ENCODE peak calls at places on chromosomes 16 and 17, in ten cellular contexts. T is activated gamma-delta T cell treated with Interleukin-2 at 50 U/mL for 16 hours; U is AG08395; N is KBM-7; K is Peyer's patch; W is DND-41; G is stimulated activated CD4-positive, alpha-beta T cell treated with anti-CD3 and anti-CD28 coated beads, Interleukin-1b, Interleukin-23, amount 100 ng/mL, for 1 hour; B is HCEC 1CT; I is HT-29; V is nephron progenitor cell. S is an unnamed sample.

GRCh38 chr17:59506907-59507726 is 58.3 kb upstream of the DHX40 start:
- DNase-seq in K (no peak), N (no peak), T (no peak), W (no peak), I (no peak), V (no peak), U (peak), G (no peak), B (no peak), S (no peak)

GRCh38 chr17:42969006-42969581 is 4.8 kb upstream of the AARSD1 start:
- DNase-seq in T (no peak), W (peak), U (no peak), N (peak), K (no peak), V (no peak), G (no peak), B (no peak), I (no peak), S (no peak)

GRCh38 chr16:21100447-21100846 is 50.2 kb downstream of the DNAH3 start:
- DNase-seq in K (no peak), U (peak), T (no peak), B (peak), V (no peak), I (no peak), W (no peak), G (no peak), N (no peak), S (no peak)

GRCh38 chr17:77861133-77861695 is 97.3 kb upstream of the TNRC6C start:
- DNase-seq in N (no peak), T (no peak), B (no peak), I (no peak), U (no peak), W (no peak), V (no peak), K (no peak), G (no peak), S (no peak)

GRCh38 chr17:66304304-66305174 is 2.1 kb downstream of the PRKCA start:
- DNase-seq in U (no peak), W (peak), I (peak), K (peak), T (no peak), G (no peak), B (peak), V (no peak), N (peak), S (no peak)

GRCh38 chr16:67718668-67719047 is 458 bp downstream of the GFOD2 start:
- DNase-seq in N (no peak), B (no peak), W (peak), K (no peak), U (no peak), G (no peak), T (no peak), I (peak), V (no peak), S (no peak)

GRCh38 chr16:56675685-56676210 is 6.1 kb downstream of the MT1H start:
- DNase-seq in W (peak), V (peak), G (peak), I (no peak), U (no peak), T (peak), B (no peak), N (peak), K (no peak), S (peak)

GRCh38 chr16:20683812-20684211 is 13.7 kb downstream of the ACSM1 start:
- DNase-seq in U (no peak), G (no peak), I (no peak), W (no peak), B (no peak), V (no peak), N (no peak), K (no peak), T (no peak), S (no peak)

GRCh38 chr17:75549246-75550138 is 24.0 kb downstream of the LLGL2 start:
- DNase-seq in G (no peak), B (no peak), T (no peak), U (no peak), K (peak), W (no peak), I (peak), N (no peak), V (peak), S (no peak)

GRCh38 chr17:81480140-81480917 is 32.3 kb downstream of the ACTG1 start:
- DNase-seq in T (no peak), N (no peak), I (no peak), G (no peak), B (peak), U (peak), K (no peak), W (no peak), V (no peak), S (no peak)

GRCh38 chr17:549197-550040 is 165.2 kb downstream of the VPS53 start:
- DNase-seq in T (no peak), V (no peak), W (no peak), N (no peak), B (peak), I (no peak), G (no peak), K (no peak), U (peak), S (no peak)

GRCh38 chr17:83196088-83196765 is 116.8 kb downstream of the METRNL start:
- DNase-seq in W (no peak), I (no peak), N (no peak), T (no peak), B (no peak), V (no peak), G (no peak), K (peak), U (peak), S (no peak)

GRCh38 chr17:57242148-57242547 is 14.2 kb upstream of the MSI2 start:
- DNase-seq in W (no peak), V (no peak), K (no peak), U (no peak), I (no peak), B (no peak), N (peak), T (no peak), G (no peak), S (no peak)

GRCh38 chr16:53945996-53946395 is 242.0 kb downstream of the FTO start:
- DNase-seq in I (peak), N (peak), B (peak), W (peak), K (no peak), U (peak), G (no peak), T (no peak), V (no peak), S (no peak)

GRCh38 chr16:57126412-57126811 is 34.0 kb downstream of the CPNE2 start:
- DNase-seq in B (no peak), G (no peak), V (no peak), N (no peak), U (no peak), I (no peak), K (no peak), T (no peak), W (no peak), S (no peak)

GRCh38 chr16:75341934-75342811 is 90.7 kb upstream of the BCAR1 start:
- DNase-seq in K (no peak), T (no peak), V (no peak), G (no peak), N (no peak), W (no peak), B (peak), I (peak), U (peak), S (no peak)

GRCh38 chr16:14186007-14186953 is 115.2 kb downstream of the MRTFB start:
- DNase-seq in N (no peak), I (peak), U (peak), B (peak), W (no peak), T (no peak), G (no peak), V (peak), K (no peak), S (no peak)

GRCh38 chr17:72411124-72411563 is 290.3 kb downstream of the SOX9 start:
- DNase-seq in G (no peak), T (no peak), K (no peak), U (no peak), W (no peak), V (no peak), I (peak), B (no peak), N (no peak), S (no peak)

GRCh38 chr16:22189473-22190168 is 16.5 kb upstream of the EEF2K start:
- DNase-seq in G (peak), K (peak), I (peak), V (peak), W (peak), U (no peak), B (no peak), N (peak), T (peak), S (peak)

S was measured in CD8-positive, alpha-beta T cell.